ENCODE peak calls at places on chromosomes 7 and 10, in ten cellular contexts. Z is breast epithelium, T is heart right ventricle, F is transverse colon, C is GM12878, M is neural crest cell, B is endodermal cell, G is psoas muscle, Y is tibial artery, R is left ventricle myocardium inferior. D is an unnamed sample.

GRCh38 chr10:16816830-16817124 is 447 bp downstream of the RSU1 start:
- DNase-seq in Z (no peak), T (no peak), F (no peak), C (no peak), M (no peak), B (no peak), G (no peak), Y (no peak), R (no peak), D (no peak)

GRCh38 chr7:41987-42386 is 150.4 kb upstream of the FAM20C start:
- DNase-seq in Z (no peak), T (no peak), F (no peak), C (no peak), M (no peak), B (peak; percentile 24), G (no peak), Y (no peak), R (no peak), D (no peak)

GRCh38 chr7:100132697-100133137 is 6.0 kb downstream of the MBLAC1 start:
- DNase-seq in Z (no peak), T (no peak), F (peak; percentile 76), C (no peak), M (peak; percentile 63), B (peak; percentile 90), G (no peak), Y (no peak), R (peak; percentile 46), D (no peak)

GRCh38 chr10:127148933-127149220 is 47.5 kb downstream of the INSYN2A start:
- DNase-seq in Z (no peak), T (no peak), F (no peak), C (no peak), M (no peak), B (no peak), G (no peak), Y (no peak), R (no peak), D (no peak)

GRCh38 chr10:103638948-103639347 is 145.4 kb downstream of the NEURL1 start:
- DNase-seq in Z (no peak), T (no peak), F (no peak), C (no peak), M (no peak), B (no peak), G (no peak), Y (no peak), R (no peak), D (no peak)

GRCh38 chr10:101367569-101368453 is 13.8 kb downstream of the BTRC start:
- DNase-seq in Z (no peak), T (no peak), F (no peak), C (no peak), M (no peak), B (no peak), G (no peak), Y (no peak), R (no peak), D (no peak)

GRCh38 chr10:75502838-75503237 is 71.4 kb downstream of the LRMDA start:
- DNase-seq in Z (no peak), T (no peak), F (no peak), C (no peak), M (no peak), B (no peak), G (no peak), Y (no peak), R (no peak), D (no peak)

GRCh38 chr10:127755758-127756157 is 18.8 kb downstream of the FOXI2 start:
- DNase-seq in Z (no peak), T (no peak), F (no peak), C (no peak), M (no peak), B (peak; percentile 65), G (no peak), Y (no peak), R (no peak), D (no peak)

GRCh38 chr10:93745411-93746065 is 12.2 kb upstream of the LGI1 start:
- DNase-seq in Z (no peak), T (no peak), F (no peak), C (no peak), M (no peak), B (peak; percentile 87), G (no peak), Y (peak; percentile 24), R (no peak), D (peak; percentile 43)

GRCh38 chr7:1923409-1924053 is 253.5 kb downstream of the ELFN1 start:
- DNase-seq in Z (no peak), T (peak; percentile 9), F (no peak), C (no peak), M (no peak), B (no peak), G (no peak), Y (no peak), R (no peak), D (no peak)

GRCh38 chr7:1925973-1926907 is 256.2 kb downstream of the ELFN1 start:
- DNase-seq in Z (no peak), T (no peak), F (no peak), C (no peak), M (no peak), B (no peak), G (no peak), Y (no peak), R (no peak), D (no peak)

GRCh38 chr7:1924185-1924817 is 254.2 kb downstream of the ELFN1 start:
- DNase-seq in Z (no peak), T (no peak), F (no peak), C (no peak), M (no peak), B (no peak), G (no peak), Y (no peak), R (no peak), D (no peak)

GRCh38 chr7:1926908-1927306 is 256.8 kb downstream of the ELFN1 start:
- DNase-seq in Z (no peak), T (no peak), F (no peak), C (no peak), M (no peak), B (no peak), G (no peak), Y (no peak), R (no peak), D (no peak)

GRCh38 chr7:1925349-1925748 is 255.3 kb downstream of the ELFN1 start:
- DNase-seq in Z (no peak), T (peak; percentile 5), F (no peak), C (no peak), M (no peak), B (no peak), G (no peak), Y (no peak), R (no peak), D (no peak)
- TF ChIP-seq CTCF in Z (no peak), T (no peak), F (no peak), C (no peak), M (no peak), B (peak; percentile 35), G (no peak), Y (no peak), R (no peak), D (peak; percentile 36)

DNA sequence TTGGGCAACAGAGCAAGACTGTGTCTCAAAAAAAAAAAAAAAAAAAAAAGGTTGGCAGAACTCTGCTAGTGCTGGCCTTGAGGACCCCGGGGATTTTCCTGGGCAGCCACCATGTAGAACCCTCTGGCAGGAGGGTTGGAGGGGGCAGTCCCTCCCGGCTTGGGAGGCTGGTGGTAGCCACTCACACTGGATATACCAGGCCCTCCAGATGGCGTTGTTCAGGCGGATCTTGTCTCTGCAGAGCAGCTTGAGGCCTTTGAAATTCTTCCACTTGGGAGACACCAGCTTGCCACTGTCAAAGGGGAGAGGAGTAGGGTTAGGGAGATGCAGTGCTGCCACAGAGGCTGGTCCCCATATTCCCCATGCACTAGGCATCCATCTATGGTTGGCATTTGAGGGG is 8.4 kb downstream of the MLXIPL start:
- DNase-seq in Z (no peak), T (no peak), F (no peak), C (no peak), M (no peak), B (no peak), G (no peak), Y (no peak), R (no peak), D (no peak)
- TF ChIP-seq CTCF in Z (no peak), T (no peak), F (no peak), C (peak; percentile 3), M (no peak), B (peak; percentile 48), G (no peak), Y (no peak), R (no peak), D (peak; percentile 35)

DNA sequence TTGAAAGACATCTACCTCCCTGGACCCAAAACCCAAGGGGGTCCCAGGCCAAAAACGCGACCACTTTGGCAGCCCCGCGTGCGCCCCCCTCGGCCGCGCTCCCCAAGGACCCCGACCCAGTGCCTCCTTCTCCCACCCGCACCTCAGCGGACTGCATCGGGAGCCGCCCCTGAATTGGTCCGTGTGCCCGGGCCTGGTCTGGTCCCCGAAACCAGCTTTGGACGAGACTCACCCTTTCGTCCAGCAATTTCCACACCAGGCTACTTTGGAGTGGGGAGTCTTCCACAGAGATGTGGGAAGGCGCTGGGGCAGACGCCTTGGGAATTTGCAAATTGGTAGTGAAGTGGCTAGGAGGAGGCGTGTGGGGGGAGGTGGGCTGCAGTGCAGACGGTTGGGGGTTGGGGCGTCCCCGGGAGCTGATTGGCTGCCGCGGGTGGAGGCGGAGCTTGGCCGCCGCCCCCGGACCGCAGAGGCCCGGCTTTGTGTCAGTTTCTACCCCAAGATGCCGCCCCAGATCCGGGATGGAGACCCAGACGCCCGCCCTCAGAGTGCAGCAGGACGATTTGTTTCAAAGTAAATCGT is 16.9 kb downstream of the TCAF1 start:
- DNase-seq in Z (peak; percentile 52), T (peak; percentile 30), F (no peak), C (no peak), M (peak; percentile 62), B (peak; percentile 94), G (peak; percentile 49), Y (no peak), R (peak; percentile 34), D (peak; percentile 64)
- TF ChIP-seq CTCF in Z (no peak), T (no peak), F (no peak), C (no peak), M (peak; percentile 24), B (no peak), G (no peak), Y (no peak), R (no peak), D (no peak)

GRCh38 chr10:60570272-60570865 is 180.7 kb upstream of the ANK3 start:
- DNase-seq in Z (no peak), T (no peak), F (no peak), C (no peak), M (no peak), B (no peak), G (no peak), Y (no peak), R (no peak), D (no peak)

GRCh38 chr10:60574388-60574787 is 184.7 kb upstream of the ANK3 start:
- DNase-seq in Z (no peak), T (no peak), F (no peak), C (no peak), M (no peak), B (no peak), G (no peak), Y (no peak), R (no peak), D (no peak)

GRCh38 chr10:60570941-60571340 is 181.3 kb upstream of the ANK3 start:
- DNase-seq in Z (no peak), T (no peak), F (no peak), C (no peak), M (no peak), B (no peak), G (no peak), Y (no peak), R (no peak), D (no peak)

GRCh38 chr10:60573342-60573741 is 183.7 kb upstream of the ANK3 start:
- DNase-seq in Z (no peak), T (no peak), F (no peak), C (no peak), M (no peak), B (peak; percentile 56), G (no peak), Y (no peak), R (no peak), D (no peak)

GRCh38 chr10:60572511-60573194 is 183.0 kb upstream of the ANK3 start:
- DNase-seq in Z (no peak), T (peak; percentile 23), F (peak; percentile 39), C (no peak), M (peak; percentile 7), B (peak; percentile 81), G (no peak), Y (no peak), R (peak; percentile 18), D (no peak)
- TF ChIP-seq CTCF in Z (no peak), T (no peak), F (no peak), C (no peak), M (no peak), B (no peak), G (no peak), Y (no peak), R (no peak), D (no peak)

D was measured in D721Med.